ENCODE peak calls at places on chromosomes 5 and 9, in eight cellular contexts. M is HCT116, C is adrenal gland, U is esophagus squamous epithelium, W is uterus, R is spleen, F is GM12878, E is HepG2. N is an unnamed sample. For H3K36me3, the result is how much of the 10 kb centered on the place peaks cover.

GRCh38 chr9:89911721-89912604 is 307.2 kb downstream of the GADD45G start:
- DNase-seq in W (no peak), E (no peak), F (no peak), M (no peak), U (no peak), R (no peak), C (no peak), N (no peak)

GRCh38 chr5:115209279-115209678 is 39.6 kb upstream of the TRIM36 start:
- DNase-seq in U (peak), C (peak), E (no peak), W (no peak), R (no peak), M (no peak), F (peak), N (no peak)

GRCh38 chr9:82170079-82170662 is 181.6 kb downstream of the SPATA31D1 start:
- DNase-seq in C (no peak), U (no peak), W (no peak), R (no peak), E (no peak), M (no peak), F (no peak), N (no peak)

GRCh38 chr5:59317023-59317771 is 576.3 kb downstream of the PDE4D start:
- DNase-seq in C (no peak), U (no peak), R (no peak), W (no peak), E (no peak), F (no peak), M (no peak), N (peak)

GRCh38 chr9:92764381-92764987 is at the start of gene BICD2:
- DNase-seq in U (no peak), E (no peak), W (peak), M (no peak), R (no peak), C (no peak), F (no peak), N (no peak)

GRCh38 chr5:137845472-137845871 is 22.2 kb upstream of the MYOT start:
- DNase-seq in M (no peak), E (no peak), F (no peak), C (no peak), R (no peak), W (no peak), U (no peak), N (no peak)

GRCh38 chr5:179171816-179172745 is 111.9 kb downstream of the ZNF354C start:
- DNase-seq in C (no peak), E (no peak), R (peak), F (no peak), U (no peak), W (no peak), M (no peak), N (no peak)

GRCh38 chr9:136807281-136808074 is at the start of gene RABL6:
- DNase-seq in R (peak), U (no peak), F (no peak), E (peak), W (peak), C (peak), M (no peak), N (peak)

GRCh38 chr5:173454381-173454763 is 126.2 kb upstream of the STC2 start:
- DNase-seq in M (no peak), C (peak), U (no peak), W (no peak), E (peak), R (no peak), F (no peak), N (no peak)

GRCh38 chr9:78921341-78921740 is 624.4 kb downstream of the PSAT1 start:
- DNase-seq in E (no peak), M (no peak), W (no peak), C (no peak), F (no peak), R (no peak), U (no peak), N (no peak)

GRCh38 chr9:137621131-137621757 is 2.4 kb downstream of the EHMT1 start:
- DNase-seq in W (no peak), U (no peak), C (no peak), E (no peak), R (peak), F (no peak), M (no peak), N (no peak)

GRCh38 chr9:22103650-22104575 is 94.8 kb upstream of the CDKN2B start:
- DNase-seq in W (no peak), U (no peak), R (no peak), M (no peak), E (no peak), F (no peak), C (no peak), N (no peak)

GRCh38 chr9:38432922-38433510 is 8.8 kb upstream of the IGFBPL1 start:
- DNase-seq in M (peak), E (peak), W (no peak), C (no peak), R (no peak), F (no peak), U (no peak), N (no peak)

GRCh38 chr9:84266087-84266561 is 74.4 kb downstream of the SLC28A3 start:
- DNase-seq in M (no peak), F (no peak), E (peak), R (no peak), C (no peak), U (no peak), W (no peak), N (no peak)

GRCh38 chr5:127685662-127686061 is 17.5 kb upstream of the CCDC192 start:
- DNase-seq in F (no peak), W (no peak), C (no peak), U (no peak), E (no peak), R (no peak), M (no peak), N (no peak)

GRCh38 chr9:76516350-76516749 is 57.4 kb downstream of the GCNT1 start:
- DNase-seq in M (no peak), C (no peak), E (no peak), W (no peak), R (no peak), U (no peak), F (no peak), N (no peak)

GRCh38 chr9:117704024-117704575 is at the start of gene TLR4:
- DNase-seq in W (peak), C (peak), U (no peak), M (no peak), R (peak), E (no peak), F (peak), N (peak)

GRCh38 chr5:95734916-95735315 is 3.8 kb downstream of the RHOBTB3 start:
- DNase-seq in E (no peak), U (no peak), C (no peak), F (no peak), W (no peak), M (no peak), R (no peak), N (no peak)

GRCh38 chr5:61567337-61567736 is 235.3 kb downstream of the ZSWIM6 start:
- DNase-seq in M (no peak), C (no peak), E (no peak), W (no peak), R (no peak), U (no peak), F (no peak), N (no peak)

GRCh38 chr5:35263266-35263665 is 33.0 kb upstream of the PRLR start:
- DNase-seq in U (no peak), E (no peak), F (no peak), M (no peak), W (no peak), C (no peak), R (no peak), N (no peak)

GRCh38 chr5:133406632-133407276 is 205.6 kb downstream of the FSTL4 start:
- DNase-seq in F (no peak), C (no peak), W (no peak), R (no peak), U (no peak), E (no peak), M (no peak), N (no peak)

GRCh38 chr5:57642698-57643097 is 160.1 kb upstream of the ACTBL2 start:
- DNase-seq in C (no peak), E (no peak), W (no peak), M (no peak), F (no peak), R (no peak), U (no peak), N (no peak)

GRCh38 chr9:91580136-91580535 is 156.5 kb upstream of the NFIL3 start:
- DNase-seq in R (no peak), E (no peak), M (no peak), U (no peak), C (no peak), W (no peak), F (no peak), N (no peak)

GRCh38 chr9:129312731-129313130 is 134.7 kb upstream of the IER5L start:
- DNase-seq in C (no peak), W (peak), E (no peak), M (no peak), R (peak), U (no peak), F (no peak), N (peak)

GRCh38 chr9:138022121-138022741 is 144.6 kb downstream of the CACNA1B start:
- DNase-seq in E (no peak), F (no peak), C (no peak), U (no peak), R (peak), M (peak), W (no peak), N (peak)

GRCh38 chr5:170087168-170087817 is 18.4 kb upstream of the FOXI1 start:
- DNase-seq in E (no peak), W (no peak), M (no peak), R (no peak), U (no peak), C (no peak), F (no peak), N (no peak)

GRCh38 chr5:180643191-180643851 is 6.1 kb downstream of the FLT4 start:
- DNase-seq in W (peak), F (no peak), U (no peak), C (no peak), E (no peak), R (no peak), M (no peak), N (no peak)

GRCh38 chr5:38922199-38922598 is 76.4 kb downstream of the OSMR start:
- DNase-seq in C (no peak), E (peak), M (peak), W (no peak), U (no peak), F (no peak), R (no peak), N (no peak)

GRCh38 chr5:74257645-74258328 is 382.7 kb downstream of the ENC1 start:
- DNase-seq in M (no peak), W (peak), U (peak), C (peak), F (no peak), E (no peak), R (peak), N (peak)

GRCh38 chr5:9192286-9192685 is 353.6 kb downstream of the SEMA5A start:
- DNase-seq in F (no peak), C (no peak), U (no peak), W (no peak), E (no peak), R (no peak), M (no peak), N (no peak)

GRCh38 chr9:113431181-113431580 is 20.6 kb downstream of the C9orf43 start:
- DNase-seq in C (no peak), W (no peak), R (no peak), E (no peak), M (no peak), F (no peak), U (no peak), N (no peak)

GRCh38 chr5:612498-613424 is 621 bp downstream of the CEP72 start:
- DNase-seq in R (peak), C (no peak), M (peak), E (no peak), W (no peak), F (no peak), U (no peak), N (peak)

GRCh38 chr5:178940569-178941360 is at the start of gene ZNF454:
- DNase-seq in C (peak), R (peak), F (no peak), E (no peak), U (peak), W (peak), M (no peak), N (peak)

GRCh38 chr5:35136386-35136785 is 88.6 kb upstream of the AGXT2 start:
- DNase-seq in W (no peak), R (no peak), F (no peak), U (no peak), C (no peak), E (no peak), M (no peak), N (no peak)

GRCh38 chr9:88645869-88646204 is 110.9 kb downstream of the NXNL2 start:
- DNase-seq in R (no peak), U (no peak), E (no peak), C (no peak), F (no peak), M (no peak), W (no peak), N (no peak)

GRCh38 chr5:150488519-150489357 is 19.2 kb upstream of the NDST1 start:
- DNase-seq in F (no peak), C (peak), M (no peak), U (no peak), W (peak), R (no peak), E (no peak), N (peak)

GRCh38 chr9:133051966-133052539 is 9.7 kb upstream of the CEL start:
- DNase-seq in M (no peak), E (no peak), R (no peak), F (no peak), W (no peak), C (no peak), U (no peak), N (no peak)

GRCh38 chr9:95316794-95317118 is 753 bp downstream of the FANCC start:
- DNase-seq in M (peak), U (no peak), C (peak), F (no peak), E (peak), W (peak), R (peak), N (peak)

GRCh38 chr9:6460189-6460768 is 47.3 kb downstream of the UHRF2 start:
- DNase-seq in U (no peak), F (no peak), C (no peak), W (no peak), R (no peak), E (no peak), M (no peak), N (no peak)
- H3K36me3 ChIP-seq in U (under half), F (under half), C (under half), W (under half), R (under half), E (under half), M (under half), N (under half)

DNA sequence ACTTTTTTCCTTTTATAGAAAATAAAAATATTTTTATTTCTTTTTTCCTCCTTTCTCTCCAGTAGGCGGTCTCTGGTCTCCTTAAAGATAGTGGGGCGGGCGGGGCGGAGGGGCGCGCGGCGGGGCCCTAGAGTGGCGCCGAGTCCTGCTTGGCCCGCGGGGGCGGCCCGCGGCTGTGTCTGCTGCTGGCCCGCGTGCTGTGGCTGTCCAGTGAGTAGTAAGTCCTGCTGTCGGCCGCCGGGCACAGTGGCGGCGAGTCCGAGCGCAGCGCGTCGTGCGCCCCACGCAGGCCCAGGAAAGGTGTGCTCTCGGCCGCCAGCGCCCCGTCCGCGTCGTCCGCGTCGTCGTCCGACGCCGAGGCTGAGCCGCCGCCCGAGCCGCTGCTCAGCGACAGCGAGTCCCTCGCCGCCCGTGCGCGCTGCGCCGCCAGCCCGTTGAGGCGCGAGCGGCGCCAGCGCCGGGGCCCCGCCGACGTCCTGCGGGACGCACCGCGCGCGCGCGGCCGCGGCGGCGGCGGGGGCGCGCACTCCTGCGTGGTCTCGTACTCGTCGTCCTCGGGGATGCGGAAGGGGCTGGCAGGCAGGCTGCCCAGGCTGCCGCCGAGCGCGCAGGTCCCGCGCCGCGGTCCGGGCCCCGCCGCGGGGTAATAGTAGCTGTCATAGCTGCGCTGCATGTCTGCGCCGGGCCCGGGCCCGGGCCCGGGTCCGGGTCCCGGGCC is 52.3 kb downstream of the PSD2 start:
- DNase-seq in F (no peak), R (peak), M (no peak), C (peak), E (no peak), W (peak), U (no peak), N (peak)
- TF ChIP-seq POLR2A in F (peak), R (peak), M (peak), C (peak), E (no peak), W (no peak), U (no peak), N (no peak)

GRCh38 chr5:157328277-157328912 is 62.5 kb downstream of the CYFIP2 start:
- DNase-seq in R (peak), C (peak), W (peak), M (peak), E (peak), U (peak), F (no peak), N (peak)

GRCh38 chr5:157335534-157336422 is 69.9 kb downstream of the CYFIP2 start:
- DNase-seq in R (no peak), E (no peak), C (no peak), M (no peak), W (no peak), F (no peak), U (no peak), N (no peak)

GRCh38 chr5:157327771-157328170 is 61.8 kb downstream of the CYFIP2 start:
- DNase-seq in M (no peak), W (no peak), F (no peak), C (no peak), U (no peak), R (no peak), E (no peak), N (no peak)

GRCh38 chr5:157336423-157336744 is 70.5 kb downstream of the CYFIP2 start:
- DNase-seq in F (no peak), R (no peak), C (no peak), W (no peak), E (no peak), M (no peak), U (no peak), N (no peak)

GRCh38 chr5:157331807-157332206 is 65.9 kb downstream of the CYFIP2 start:
- DNase-seq in W (no peak), C (no peak), F (no peak), U (no peak), R (no peak), E (no peak), M (no peak), N (no peak)
- H3K36me3 ChIP-seq in W (under half), C (under half), F (under half), U (under half), R (half or more), E (under half), M (under half), N (under half)

GRCh38 chr5:157458835-157459234 is 1.2 kb upstream of the NIPAL4 start:
- DNase-seq in E (no peak), M (no peak), F (no peak), U (no peak), C (no peak), W (no peak), R (no peak), N (no peak)

GRCh38 chr5:157460921-157461792 is 1.1 kb downstream of the NIPAL4 start:
- DNase-seq in R (no peak), W (no peak), E (no peak), M (no peak), U (no peak), C (no peak), F (no peak), N (no peak)

GRCh38 chr5:157457391-157457790 is 2.6 kb upstream of the NIPAL4 start:
- DNase-seq in M (no peak), C (no peak), R (no peak), E (no peak), U (no peak), W (no peak), F (no peak), N (no peak)

GRCh38 chr5:157463081-157463480 is 3.1 kb downstream of the NIPAL4 start:
- DNase-seq in F (no peak), U (no peak), R (no peak), E (no peak), W (no peak), C (no peak), M (no peak), N (no peak)

DNA sequence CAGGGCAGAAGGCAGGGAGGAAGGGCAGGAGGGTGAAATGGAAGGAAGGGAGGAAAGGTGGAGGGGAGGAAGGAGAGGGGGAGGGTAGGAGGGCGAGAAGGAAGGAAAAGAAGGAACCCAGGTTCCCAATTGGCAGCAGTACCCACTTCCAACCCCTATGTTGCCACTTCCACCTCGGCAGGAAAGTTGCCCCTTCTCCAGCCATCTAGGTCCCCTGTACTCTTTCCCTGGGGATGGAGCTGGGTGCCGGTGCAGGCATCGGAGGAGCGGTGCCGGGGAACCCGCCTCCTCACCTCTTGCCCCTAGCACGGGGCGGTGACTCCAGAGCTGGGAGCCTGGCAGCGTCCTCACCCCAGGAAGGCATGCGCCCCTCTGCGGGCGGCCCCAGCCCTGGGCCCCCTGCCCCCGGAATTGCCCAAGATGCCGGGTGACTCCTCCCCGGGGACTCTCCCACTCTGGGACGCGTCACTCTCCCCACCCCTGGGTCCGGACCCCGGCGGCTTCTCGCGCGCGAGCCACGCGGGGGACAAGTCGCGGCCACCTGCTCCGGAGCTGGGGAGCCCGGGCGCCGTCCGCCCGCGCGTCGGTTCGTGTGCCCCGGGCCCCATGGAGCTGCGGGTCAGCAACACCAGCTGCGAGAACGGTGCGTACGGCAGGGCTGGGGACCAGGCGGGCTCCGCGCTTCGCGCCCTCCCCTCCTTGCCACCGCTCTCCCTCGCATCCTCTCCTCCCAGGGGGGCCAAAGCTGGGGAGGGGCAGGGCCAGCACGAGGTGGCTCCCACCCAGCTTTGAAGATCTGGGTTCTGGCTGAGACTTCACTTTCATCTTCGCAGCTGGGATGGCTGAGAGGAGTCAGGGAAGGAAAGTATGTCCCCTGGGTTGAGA is at the start of gene NIPAL4:
- DNase-seq in W (peak), U (no peak), M (no peak), R (peak), F (no peak), E (no peak), C (no peak), N (peak)
- TF ChIP-seq POLR2A in W (no peak), U (no peak), M (no peak), R (no peak), F (no peak), E (no peak), C (no peak), N (no peak)

DNA sequence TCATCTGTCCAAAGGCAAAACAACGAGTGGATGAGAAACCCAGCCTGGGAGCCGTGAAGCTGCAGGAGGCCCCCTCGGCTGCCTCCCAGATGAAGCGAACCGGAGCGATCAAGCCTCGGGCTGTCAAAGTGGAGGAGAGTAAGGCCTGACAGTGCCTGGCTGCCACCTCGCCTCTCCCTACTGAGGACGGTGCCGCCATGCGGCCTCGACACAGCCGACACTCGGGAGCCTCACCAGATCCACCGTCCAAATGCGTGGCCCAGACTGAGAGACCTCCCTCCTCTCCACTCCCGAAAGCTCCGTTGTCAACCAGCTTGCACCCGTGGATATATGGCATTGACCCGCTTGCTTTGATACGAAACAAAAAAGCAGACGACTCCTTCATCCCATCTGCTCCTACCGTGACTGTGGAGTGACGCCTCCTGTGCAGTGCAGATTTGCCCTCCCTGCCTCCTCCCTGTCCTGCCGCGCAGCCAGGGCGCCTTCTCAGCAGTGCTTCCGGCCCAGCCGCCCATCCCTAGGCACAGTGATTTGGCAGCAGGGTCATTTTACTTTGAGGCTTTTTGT is 6.9 kb upstream of the POMT1 start:
- DNase-seq in F (no peak), U (no peak), M (no peak), W (no peak), E (no peak), R (no peak), C (no peak), N (no peak)
- H3K36me3 ChIP-seq in F (half or more), U (half or more), M (half or more), W (under half), E (half or more), R (half or more), C (under half), N (under half)